ENCODE peak calls at places on chromosomes 11 and 22, in seven cellular contexts. U is activated CD8-positive, alpha-beta T cell treated with anti-CD3 and anti-CD28 coated beads for 36 hours; M is T-helper 1 cell; C is stomach; A is NCI-H1092 treated with DMSO at 0.1 percent for 48 hours; P is nucleus accumbens; O is myocyte. N is an unnamed sample.

GRCh38 chr11:133065847-133066485 is 466.3 kb downstream of the OPCML start:
- DNase-seq in U (no peak), M (no peak), C (no peak), A (no peak), P (no peak), O (no peak), N (no peak)

GRCh38 chr11:28346209-28346608 is 238.0 kb downstream of the METTL15 start:
- DNase-seq in U (no peak), M (no peak), C (no peak), A (no peak), P (no peak), O (no peak), N (no peak)

GRCh38 chr11:128884703-128885338 is 6.3 kb upstream of the KCNJ5 start:
- DNase-seq in U (peak; percentile 67), M (peak; percentile 61), C (peak; percentile 70), A (peak; percentile 77), P (no peak), O (peak; percentile 75), N (peak; percentile 74)

GRCh38 chr11:110311783-110312578 is 15.6 kb upstream of the RDX start:
- DNase-seq in U (peak; percentile 34), M (peak; percentile 45), C (no peak), A (no peak), P (no peak), O (no peak), N (no peak)

GRCh38 chr22:31126869-31127175 is 4.1 kb downstream of the INPP5J start:
- DNase-seq in U (no peak), M (no peak), C (no peak), A (no peak), P (no peak), O (no peak), N (no peak)

GRCh38 chr22:27879923-27880322 is 39.1 kb downstream of the PITPNB start:
- DNase-seq in U (peak; percentile 7), M (no peak), C (no peak), A (peak; percentile 19), P (no peak), O (peak; percentile 58), N (no peak)

GRCh38 chr11:72696866-72697428 is 22.7 kb upstream of the PDE2A start:
- DNase-seq in U (no peak), M (no peak), C (peak; percentile 28), A (no peak), P (no peak), O (no peak), N (peak; percentile 64)

GRCh38 chr22:39239561-39240423 is 5.0 kb downstream of the PDGFB start:
- DNase-seq in U (no peak), M (peak; percentile 14), C (peak; percentile 96), A (no peak), P (no peak), O (peak; percentile 69), N (peak; percentile 80)

GRCh38 chr11:65429724-65430405 is 7.3 kb downstream of the NEAT1 start:
- DNase-seq in U (peak; percentile 64), M (peak; percentile 62), C (peak; percentile 80), A (no peak), P (no peak), O (peak; percentile 84), N (peak; percentile 87)

GRCh38 chr11:86761978-86762377 is 38.4 kb upstream of the PRSS23 start:
- DNase-seq in U (no peak), M (no peak), C (no peak), A (no peak), P (no peak), O (peak; percentile 46), N (no peak)

GRCh38 chr11:15968461-15969130 is 387.8 kb downstream of the SOX6 start:
- DNase-seq in U (no peak), M (no peak), C (no peak), A (no peak), P (no peak), O (peak; percentile 34), N (no peak)

GRCh38 chr22:44023404-44024287 is 456 bp upstream of the PARVB start:
- DNase-seq in U (peak; percentile 62), M (peak; percentile 48), C (peak; percentile 54), A (no peak), P (no peak), O (peak; percentile 57), N (no peak)

GRCh38 chr11:89235121-89235520 is 57.4 kb downstream of the TYR start:
- DNase-seq in U (no peak), M (no peak), C (no peak), A (no peak), P (no peak), O (no peak), N (no peak)

GRCh38 chr22:45911601-45912271 is 65.2 kb downstream of the WNT7B start:
- DNase-seq in U (no peak), M (no peak), C (peak; percentile 36), A (peak; percentile 44), P (no peak), O (peak; percentile 47), N (peak; percentile 73)

GRCh38 chr11:2346586-2347335 is 30.3 kb upstream of the CD81 start:
- DNase-seq in U (no peak), M (no peak), C (no peak), A (no peak), P (no peak), O (no peak), N (no peak)

GRCh38 chr22:17942721-17943120 is 81.6 kb downstream of the MICAL3 start:
- DNase-seq in U (no peak), M (no peak), C (no peak), A (no peak), P (no peak), O (no peak), N (no peak)